ENCODE peak calls at places on chromosomes 13 and 19, in six cellular contexts. One of them, this sample, is unnamed.
A peak's percentile ranks its signal among the peaks of the same experiment; 100 is the strongest.

GRCh38 chr19:10228925-10229324 is 2.2 kb downstream of the S1PR2 start:
- DNase-seq in H1: no peak
- DNase-seq in HCT116: no peak
- DNase-seq in endothelial cell of umbilical vein: peak; percentile 18
- DNase-seq in fibroblast of lung: peak; percentile 80
- DNase-seq in neural progenitor cell: peak; percentile 67
- DNase-seq in this sample: peak; percentile 70

GRCh38 chr19:29122185-29122584 is 90.8 kb downstream of the UQCRFS1 start:
- DNase-seq in fibroblast of lung: no peak
- DNase-seq in endothelial cell of umbilical vein: no peak
- DNase-seq in H1: no peak
- DNase-seq in HCT116: no peak
- DNase-seq in neural progenitor cell: no peak
- DNase-seq in this sample: no peak

GRCh38 chr13:100751826-100752225 is 77.2 kb upstream of the TMTC4 start:
- DNase-seq in fibroblast of lung: no peak
- DNase-seq in H1: peak; percentile 41
- DNase-seq in HCT116: no peak
- DNase-seq in neural progenitor cell: no peak
- DNase-seq in endothelial cell of umbilical vein: no peak
- DNase-seq in this sample: no peak

GRCh38 chr19:14544047-14544446 is 14.7 kb downstream of the TECR start:
- DNase-seq in HCT116: no peak
- DNase-seq in endothelial cell of umbilical vein: no peak
- DNase-seq in fibroblast of lung: no peak
- DNase-seq in neural progenitor cell: no peak
- DNase-seq in H1: no peak
- DNase-seq in this sample: no peak

GRCh38 chr13:103663996-103664395 is 597.8 kb upstream of the SLC10A2 start:
- DNase-seq in H1: no peak
- DNase-seq in endothelial cell of umbilical vein: no peak
- DNase-seq in fibroblast of lung: no peak
- DNase-seq in neural progenitor cell: no peak
- DNase-seq in HCT116: no peak
- DNase-seq in this sample: no peak

GRCh38 chr19:18763674-18764590 is 27.2 kb downstream of the COMP start:
- DNase-seq in neural progenitor cell: no peak
- DNase-seq in HCT116: no peak
- DNase-seq in fibroblast of lung: no peak
- DNase-seq in endothelial cell of umbilical vein: no peak
- DNase-seq in H1: no peak
- DNase-seq in this sample: peak; percentile 98

GRCh38 chr13:47299316-47299715 is 402.5 kb upstream of the HTR2A start:
- DNase-seq in neural progenitor cell: no peak
- DNase-seq in HCT116: no peak
- DNase-seq in H1: no peak
- DNase-seq in endothelial cell of umbilical vein: no peak
- DNase-seq in fibroblast of lung: peak; percentile 46
- DNase-seq in this sample: peak; percentile 32

GRCh38 chr13:45370922-45371406 is 30.0 kb upstream of the TPT1 start:
- DNase-seq in neural progenitor cell: peak; percentile 87
- DNase-seq in fibroblast of lung: peak; percentile 83
- DNase-seq in H1: peak; percentile 92
- DNase-seq in endothelial cell of umbilical vein: peak; percentile 66
- DNase-seq in HCT116: no peak
- DNase-seq in this sample: peak; percentile 84

GRCh38 chr19:28968721-28969120 is 244.2 kb downstream of the UQCRFS1 start:
- DNase-seq in HCT116: no peak
- DNase-seq in H1: no peak
- DNase-seq in fibroblast of lung: no peak
- DNase-seq in endothelial cell of umbilical vein: no peak
- DNase-seq in neural progenitor cell: no peak
- DNase-seq in this sample: no peak

GRCh38 chr13:103328899-103329298 is 262.7 kb upstream of the SLC10A2 start:
- DNase-seq in neural progenitor cell: no peak
- DNase-seq in endothelial cell of umbilical vein: no peak
- DNase-seq in HCT116: no peak
- DNase-seq in fibroblast of lung: no peak
- DNase-seq in H1: no peak
- DNase-seq in this sample: no peak

GRCh38 chr13:107205318-107206112 is 637.6 kb upstream of the ARGLU1 start:
- DNase-seq in endothelial cell of umbilical vein: peak; percentile 71
- DNase-seq in neural progenitor cell: peak; percentile 77
- DNase-seq in H1: peak; percentile 88
- DNase-seq in HCT116: no peak
- DNase-seq in fibroblast of lung: peak; percentile 59
- DNase-seq in this sample: peak; percentile 73

GRCh38 chr13:21742041-21742440 is 71.2 kb downstream of the FGF9 start:
- DNase-seq in HCT116: no peak
- DNase-seq in fibroblast of lung: no peak
- DNase-seq in H1: no peak
- DNase-seq in endothelial cell of umbilical vein: no peak
- DNase-seq in neural progenitor cell: no peak
- DNase-seq in this sample: no peak

GRCh38 chr13:72805663-72806341 is 23.9 kb downstream of the PIBF1 start:
- DNase-seq in HCT116: no peak
- DNase-seq in neural progenitor cell: no peak
- DNase-seq in endothelial cell of umbilical vein: no peak
- DNase-seq in fibroblast of lung: peak; percentile 3
- DNase-seq in H1: no peak
- DNase-seq in this sample: no peak

GRCh38 chr19:18846862-18847515 is 15.2 kb downstream of the UPF1 start:
- DNase-seq in fibroblast of lung: peak; percentile 80
- DNase-seq in HCT116: no peak
- DNase-seq in H1: peak; percentile 86
- DNase-seq in neural progenitor cell: peak; percentile 91
- DNase-seq in endothelial cell of umbilical vein: peak; percentile 70
- DNase-seq in this sample: peak; percentile 92

GRCh38 chr19:23526302-23526701 is 131.0 kb upstream of the ZNF91 start:
- DNase-seq in H1: no peak
- DNase-seq in neural progenitor cell: no peak
- DNase-seq in HCT116: no peak
- DNase-seq in endothelial cell of umbilical vein: no peak
- DNase-seq in fibroblast of lung: no peak
- DNase-seq in this sample: no peak

GRCh38 chr19:19402656-19403372 is 2.7 kb upstream of the GATAD2A start:
- DNase-seq in fibroblast of lung: peak; percentile 46
- DNase-seq in neural progenitor cell: no peak
- DNase-seq in endothelial cell of umbilical vein: no peak
- DNase-seq in H1: no peak
- DNase-seq in HCT116: no peak
- DNase-seq in this sample: peak; percentile 67

GRCh38 chr13:113063091-113063491 is 42.5 kb upstream of the F7 start:
- DNase-seq in H1: no peak
- DNase-seq in fibroblast of lung: no peak
- DNase-seq in neural progenitor cell: no peak
- DNase-seq in endothelial cell of umbilical vein: no peak
- DNase-seq in HCT116: no peak
- DNase-seq in this sample: no peak

GRCh38 chr19:8307400-8307964 is 676 bp downstream of the CD320 start:
- DNase-seq in fibroblast of lung: no peak
- DNase-seq in endothelial cell of umbilical vein: no peak
- DNase-seq in neural progenitor cell: peak; percentile 49
- DNase-seq in H1: no peak
- DNase-seq in HCT116: no peak
- DNase-seq in this sample: peak; percentile 42

GRCh38 chr13:52850396-52851152 is 2.1 kb upstream of the PCDH8 start:
- DNase-seq in endothelial cell of umbilical vein: peak; percentile 20
- DNase-seq in fibroblast of lung: peak; percentile 48
- DNase-seq in HCT116: no peak
- DNase-seq in neural progenitor cell: peak; percentile 93
- DNase-seq in H1: peak; percentile 94
- DNase-seq in this sample: peak; percentile 80

GRCh38 chr13:59982631-59983382 is 180.9 kb downstream of the DIAPH3 start:
- DNase-seq in neural progenitor cell: no peak
- DNase-seq in endothelial cell of umbilical vein: no peak
- DNase-seq in H1: no peak
- DNase-seq in fibroblast of lung: peak; percentile 45
- DNase-seq in HCT116: no peak
- DNase-seq in this sample: no peak

GRCh38 chr19:4908311-4908710 is 990 bp upstream of the UHRF1 start:
- DNase-seq in HCT116: no peak
- DNase-seq in fibroblast of lung: no peak
- DNase-seq in neural progenitor cell: no peak
- DNase-seq in endothelial cell of umbilical vein: no peak
- DNase-seq in H1: no peak
- DNase-seq in this sample: no peak

GRCh38 chr13:41200126-41200525 is 5.8 kb upstream of the KBTBD7 start:
- DNase-seq in endothelial cell of umbilical vein: no peak
- DNase-seq in neural progenitor cell: no peak
- DNase-seq in HCT116: no peak
- DNase-seq in fibroblast of lung: no peak
- DNase-seq in H1: no peak
- DNase-seq in this sample: peak; percentile 64

GRCh38 chr13:40619479-40619814 is 47.0 kb downstream of the FOXO1 start:
- DNase-seq in H1: no peak
- DNase-seq in neural progenitor cell: no peak
- DNase-seq in fibroblast of lung: peak; percentile 26
- DNase-seq in HCT116: no peak
- DNase-seq in endothelial cell of umbilical vein: no peak
- DNase-seq in this sample: no peak

GRCh38 chr19:6235031-6235951 is 44.5 kb downstream of the MLLT1 start:
- DNase-seq in neural progenitor cell: no peak
- DNase-seq in fibroblast of lung: no peak
- DNase-seq in endothelial cell of umbilical vein: no peak
- DNase-seq in H1: no peak
- DNase-seq in HCT116: no peak
- DNase-seq in this sample: no peak

GRCh38 chr19:20478936-20479335 is 86.6 kb downstream of the ZNF737 start:
- DNase-seq in HCT116: no peak
- DNase-seq in H1: no peak
- DNase-seq in neural progenitor cell: no peak
- DNase-seq in endothelial cell of umbilical vein: no peak
- DNase-seq in fibroblast of lung: no peak
- DNase-seq in this sample: no peak

GRCh38 chr19:35328851-35329285 is at the start of gene CD22:
- DNase-seq in fibroblast of lung: no peak
- DNase-seq in H1: no peak
- DNase-seq in neural progenitor cell: no peak
- DNase-seq in endothelial cell of umbilical vein: no peak
- DNase-seq in HCT116: no peak
- DNase-seq in this sample: no peak
- H3K9me3 ChIP-seq in fibroblast of lung: no peaks in the 10 kb centered on the region
- H3K9me3 ChIP-seq in H1: no peaks in the 10 kb centered on the region
- H3K9me3 ChIP-seq in neural progenitor cell: no peaks in the 10 kb centered on the region
- H3K9me3 ChIP-seq in endothelial cell of umbilical vein: no peaks in the 10 kb centered on the region
- H3K9me3 ChIP-seq in HCT116: no peaks in the 10 kb centered on the region
- H3K9me3 ChIP-seq in this sample: no peaks in the 10 kb centered on the region

GRCh38 chr13:110302154-110302553 is 4.8 kb downstream of the COL4A1 start:
- DNase-seq in endothelial cell of umbilical vein: no peak
- DNase-seq in fibroblast of lung: no peak
- DNase-seq in neural progenitor cell: no peak
- DNase-seq in H1: no peak
- DNase-seq in HCT116: no peak
- DNase-seq in this sample: no peak
- H4K20me1 ChIP-seq in endothelial cell of umbilical vein: peaks cover 6% of the 10 kb centered on the region
- H4K20me1 ChIP-seq in fibroblast of lung: no peaks in the 10 kb centered on the region
- H4K20me1 ChIP-seq in neural progenitor cell: peaks cover 15% of the 10 kb centered on the region
- H4K20me1 ChIP-seq in H1: no peaks in the 10 kb centered on the region
- H4K20me1 ChIP-seq in HCT116: no peaks in the 10 kb centered on the region
- H4K20me1 ChIP-seq in this sample: no peaks in the 10 kb centered on the region

GRCh38 chr19:55503447-55504251 is 15.4 kb downstream of the SSC5D start:
- DNase-seq in neural progenitor cell: peak; percentile 97
- DNase-seq in HCT116: peak; percentile 89
- DNase-seq in H1: peak; percentile 100
- DNase-seq in fibroblast of lung: peak; percentile 91
- DNase-seq in endothelial cell of umbilical vein: peak; percentile 95
- DNase-seq in this sample: peak; percentile 93
- TF ChIP-seq EZH2 in neural progenitor cell: no peak
- TF ChIP-seq EZH2 in HCT116: no peak
- TF ChIP-seq EZH2 in H1: no peak
- TF ChIP-seq EZH2 in fibroblast of lung: no peak
- TF ChIP-seq EZH2 in endothelial cell of umbilical vein: no peak
- TF ChIP-seq EZH2 in this sample: no peak

GRCh38 chr19:33508941-33509614 is 12.5 kb downstream of the PEPD start:
- DNase-seq in fibroblast of lung: no peak
- DNase-seq in H1: no peak
- DNase-seq in HCT116: no peak
- DNase-seq in neural progenitor cell: no peak
- DNase-seq in endothelial cell of umbilical vein: no peak
- DNase-seq in this sample: no peak
- H3K9me3 ChIP-seq in fibroblast of lung: no peaks in the 10 kb centered on the region
- H3K9me3 ChIP-seq in H1: no peaks in the 10 kb centered on the region
- H3K9me3 ChIP-seq in HCT116: no peaks in the 10 kb centered on the region
- H3K9me3 ChIP-seq in neural progenitor cell: no peaks in the 10 kb centered on the region
- H3K9me3 ChIP-seq in endothelial cell of umbilical vein: no peaks in the 10 kb centered on the region
- H3K9me3 ChIP-seq in this sample: no peaks in the 10 kb centered on the region

GRCh38 chr19:16200038-16200775 is 2.5 kb downstream of the AP1M1 start:
- DNase-seq in HCT116: no peak
- DNase-seq in fibroblast of lung: peak; percentile 31
- DNase-seq in neural progenitor cell: no peak
- DNase-seq in endothelial cell of umbilical vein: no peak
- DNase-seq in H1: no peak
- DNase-seq in this sample: peak; percentile 69
- H4K20me1 ChIP-seq in HCT116: no peaks in the 10 kb centered on the region
- H4K20me1 ChIP-seq in fibroblast of lung: no peaks in the 10 kb centered on the region
- H4K20me1 ChIP-seq in neural progenitor cell: peaks cover 14% of the 10 kb centered on the region
- H4K20me1 ChIP-seq in endothelial cell of umbilical vein: no peaks in the 10 kb centered on the region
- H4K20me1 ChIP-seq in H1: peaks cover 12% of the 10 kb centered on the region
- H4K20me1 ChIP-seq in this sample: no peaks in the 10 kb centered on the region

GRCh38 chr19:54164369-54165068 is 5.0 kb upstream of the LENG1 start:
- DNase-seq in HCT116: peak; percentile 39
- DNase-seq in fibroblast of lung: peak; percentile 49
- DNase-seq in H1: peak; percentile 99
- DNase-seq in endothelial cell of umbilical vein: peak; percentile 84
- DNase-seq in neural progenitor cell: peak; percentile 71
- DNase-seq in this sample: peak; percentile 50
- TF ChIP-seq EZH2 in HCT116: no peak
- TF ChIP-seq EZH2 in fibroblast of lung: no peak
- TF ChIP-seq EZH2 in H1: no peak
- TF ChIP-seq EZH2 in endothelial cell of umbilical vein: no peak
- TF ChIP-seq EZH2 in neural progenitor cell: no peak
- TF ChIP-seq EZH2 in this sample: no peak

This sample was measured in GM23248.